ENCODE peak calls at places on chromosomes 6 and 20, in four cellular contexts. One of them, this sample, is unnamed.

GRCh38 chr20:59253779-59254319 is 46.6 kb upstream of the EDN3 start:
- DNase-seq in CD8-positive, alpha-beta T cell: peak; percentile 70
- DNase-seq in AG04449: no peak
- DNase-seq in lower leg skin: no peak
- DNase-seq in this sample: no peak

GRCh38 chr20:38186788-38187221 is 21.7 kb upstream of the TGM2 start:
- DNase-seq in AG04449: no peak
- DNase-seq in lower leg skin: no peak
- DNase-seq in CD8-positive, alpha-beta T cell: no peak
- DNase-seq in this sample: no peak

GRCh38 chr20:64041781-64042771 is 6.1 kb downstream of the C20orf204 start:
- DNase-seq in CD8-positive, alpha-beta T cell: peak; percentile 18
- DNase-seq in AG04449: no peak
- DNase-seq in lower leg skin: no peak
- DNase-seq in this sample: no peak

GRCh38 chr6:25874822-25875562 is 949 bp upstream of the SLC17A3 start:
- DNase-seq in lower leg skin: no peak
- DNase-seq in CD8-positive, alpha-beta T cell: no peak
- DNase-seq in AG04449: no peak
- DNase-seq in this sample: no peak

GRCh38 chr20:25242231-25242630 is 5.7 kb upstream of the PYGB start:
- DNase-seq in CD8-positive, alpha-beta T cell: no peak
- DNase-seq in AG04449: no peak
- DNase-seq in lower leg skin: no peak
- DNase-seq in this sample: no peak

GRCh38 chr6:29011276-29011734 is 6.2 kb upstream of the ZNF311 start:
- DNase-seq in lower leg skin: no peak
- DNase-seq in CD8-positive, alpha-beta T cell: peak; percentile 51
- DNase-seq in AG04449: no peak
- DNase-seq in this sample: peak; percentile 14

GRCh38 chr6:17269840-17270239 is 11.3 kb upstream of the RBM24 start:
- DNase-seq in AG04449: peak; percentile 62
- DNase-seq in CD8-positive, alpha-beta T cell: no peak
- DNase-seq in lower leg skin: no peak
- DNase-seq in this sample: no peak

GRCh38 chr20:17992224-17992637 is 23.4 kb downstream of the MGME1 start:
- DNase-seq in CD8-positive, alpha-beta T cell: no peak
- DNase-seq in AG04449: no peak
- DNase-seq in lower leg skin: no peak
- DNase-seq in this sample: no peak

GRCh38 chr6:156752666-156753301 is 24.4 kb upstream of the ARID1B start:
- DNase-seq in CD8-positive, alpha-beta T cell: no peak
- DNase-seq in lower leg skin: no peak
- DNase-seq in AG04449: no peak
- DNase-seq in this sample: no peak

GRCh38 chr20:16299892-16300291 is 273.4 kb downstream of the KIF16B start:
- DNase-seq in AG04449: no peak
- DNase-seq in CD8-positive, alpha-beta T cell: no peak
- DNase-seq in lower leg skin: no peak
- DNase-seq in this sample: no peak

GRCh38 chr6:1598886-1599285 is 10.8 kb upstream of the FOXC1 start:
- DNase-seq in AG04449: no peak
- DNase-seq in lower leg skin: no peak
- DNase-seq in CD8-positive, alpha-beta T cell: no peak
- DNase-seq in this sample: no peak

GRCh38 chr6:1597121-1597744 is 12.5 kb upstream of the FOXC1 start:
- DNase-seq in AG04449: no peak
- DNase-seq in lower leg skin: no peak
- DNase-seq in CD8-positive, alpha-beta T cell: no peak
- DNase-seq in this sample: no peak

GRCh38 chr6:1597924-1598323 is 11.8 kb upstream of the FOXC1 start:
- DNase-seq in AG04449: no peak
- DNase-seq in lower leg skin: no peak
- DNase-seq in CD8-positive, alpha-beta T cell: no peak
- DNase-seq in this sample: no peak

GRCh38 chr6:1599469-1599868 is 10.2 kb upstream of the FOXC1 start:
- DNase-seq in AG04449: no peak
- DNase-seq in CD8-positive, alpha-beta T cell: no peak
- DNase-seq in lower leg skin: no peak
- DNase-seq in this sample: no peak

DNA sequence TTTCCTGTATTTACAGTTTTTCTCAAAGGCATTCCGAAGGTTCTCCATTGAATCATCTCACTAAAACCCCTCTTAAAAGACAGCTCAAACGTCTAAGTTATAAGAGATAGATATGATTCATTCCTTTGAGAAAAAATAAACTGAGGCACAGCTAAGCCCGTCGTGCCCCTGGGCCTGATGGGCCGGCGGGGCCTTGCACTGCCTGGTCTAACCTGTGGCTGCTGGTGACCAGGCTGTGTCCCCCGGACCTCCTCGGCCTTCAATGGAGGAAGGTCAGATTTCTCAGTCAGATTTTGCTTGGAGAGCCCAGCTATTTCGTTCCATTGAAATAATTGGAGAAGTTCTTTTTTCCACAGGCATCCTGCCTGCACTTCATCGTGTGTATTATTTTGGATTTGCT is 11.3 kb upstream of the FOXC1 start:
- DNase-seq in CD8-positive, alpha-beta T cell: no peak
- DNase-seq in AG04449: no peak
- DNase-seq in lower leg skin: no peak
- DNase-seq in this sample: no peak
- TF ChIP-seq CTCF in CD8-positive, alpha-beta T cell: no peak
- TF ChIP-seq CTCF in AG04449: no peak
- TF ChIP-seq CTCF in lower leg skin: no peak
- TF ChIP-seq CTCF in this sample: no peak

DNA sequence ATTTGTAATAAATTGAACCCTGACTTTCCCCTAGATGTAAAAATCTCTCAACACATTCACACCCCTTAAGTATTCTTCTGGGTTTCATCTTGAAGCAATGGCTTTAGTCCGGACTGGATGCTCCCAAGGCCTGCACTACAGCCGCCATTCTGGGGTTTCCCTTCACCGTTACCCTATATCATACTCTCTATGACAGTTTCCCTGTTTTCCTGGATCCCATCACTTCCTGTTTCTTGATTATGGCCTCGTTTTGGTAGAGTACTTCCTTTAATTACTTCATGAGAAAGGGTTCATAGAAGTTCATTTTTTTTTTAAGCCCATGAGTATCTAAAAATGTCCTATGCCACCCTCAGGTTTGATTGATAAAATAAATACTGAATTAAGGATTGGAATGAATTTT is 11.7 kb downstream of the FIG4 start:
- DNase-seq in CD8-positive, alpha-beta T cell: no peak
- DNase-seq in AG04449: no peak
- DNase-seq in lower leg skin: no peak
- DNase-seq in this sample: no peak
- TF ChIP-seq CTCF in CD8-positive, alpha-beta T cell: no peak
- TF ChIP-seq CTCF in AG04449: no peak
- TF ChIP-seq CTCF in lower leg skin: no peak
- TF ChIP-seq CTCF in this sample: no peak

GRCh38 chr20:2800590-2801458 is at the start of gene CPXM1:
- DNase-seq in lower leg skin: no peak
- DNase-seq in AG04449: no peak
- DNase-seq in CD8-positive, alpha-beta T cell: no peak
- DNase-seq in this sample: no peak
- TF ChIP-seq CTCF in lower leg skin: no peak
- TF ChIP-seq CTCF in AG04449: no peak
- TF ChIP-seq CTCF in CD8-positive, alpha-beta T cell: no peak
- TF ChIP-seq CTCF in this sample: no peak

GRCh38 chr6:82204010-82204409 is 43.5 kb downstream of the IBTK start:
- DNase-seq in CD8-positive, alpha-beta T cell: no peak
- DNase-seq in lower leg skin: no peak
- DNase-seq in AG04449: no peak
- DNase-seq in this sample: no peak
- TF ChIP-seq CTCF in CD8-positive, alpha-beta T cell: no peak
- TF ChIP-seq CTCF in lower leg skin: no peak
- TF ChIP-seq CTCF in AG04449: no peak
- TF ChIP-seq CTCF in this sample: no peak

GRCh38 chr6:126123226-126123625 is 136.9 kb downstream of the TRMT11 start:
- DNase-seq in CD8-positive, alpha-beta T cell: no peak
- DNase-seq in lower leg skin: no peak
- DNase-seq in AG04449: no peak
- DNase-seq in this sample: no peak

GRCh38 chr6:126127662-126128061 is 141.3 kb downstream of the TRMT11 start:
- DNase-seq in CD8-positive, alpha-beta T cell: no peak
- DNase-seq in lower leg skin: no peak
- DNase-seq in AG04449: no peak
- DNase-seq in this sample: no peak
- TF ChIP-seq CTCF in CD8-positive, alpha-beta T cell: no peak
- TF ChIP-seq CTCF in lower leg skin: no peak
- TF ChIP-seq CTCF in AG04449: no peak
- TF ChIP-seq CTCF in this sample: no peak

GRCh38 chr6:5025911-5026819 is 22.3 kb upstream of the RPP40 start:
- DNase-seq in AG04449: no peak
- DNase-seq in lower leg skin: no peak
- DNase-seq in CD8-positive, alpha-beta T cell: no peak
- DNase-seq in this sample: no peak
- TF ChIP-seq CTCF in AG04449: peak; percentile 6
- TF ChIP-seq CTCF in lower leg skin: no peak
- TF ChIP-seq CTCF in CD8-positive, alpha-beta T cell: no peak
- TF ChIP-seq CTCF in this sample: peak; percentile 23

DNA sequence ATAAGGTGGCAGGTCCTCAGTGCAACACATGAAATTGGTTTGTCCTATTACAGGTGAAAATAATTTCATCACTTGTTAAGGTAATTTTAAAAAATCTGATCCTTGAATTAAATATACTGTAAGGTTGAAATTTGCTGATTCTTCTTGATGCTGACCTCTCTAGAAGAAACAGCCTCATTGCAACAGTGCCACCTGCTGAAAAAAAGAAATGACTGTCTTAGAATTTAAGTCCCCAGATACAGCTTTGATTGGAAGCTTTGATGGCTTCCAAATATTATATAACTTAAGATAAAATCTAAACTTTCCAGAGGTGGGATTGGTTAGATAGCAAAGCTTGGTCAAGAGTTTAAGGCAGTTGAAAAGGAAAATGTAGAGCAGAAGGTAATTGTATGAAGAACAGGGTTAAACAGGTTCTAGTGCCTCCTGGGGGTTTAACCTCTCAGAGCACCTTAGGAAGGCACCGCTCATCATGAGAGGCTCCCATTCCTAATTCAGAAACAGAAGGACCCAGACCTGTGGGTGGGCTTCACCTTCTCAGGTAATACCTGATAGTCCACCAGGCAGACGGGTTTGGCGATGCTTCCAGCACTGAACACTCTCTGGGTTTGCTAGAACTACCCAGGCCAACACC is 401.0 kb downstream of the PAX1 start:
- DNase-seq in AG04449: no peak
- DNase-seq in CD8-positive, alpha-beta T cell: no peak
- DNase-seq in lower leg skin: no peak
- DNase-seq in this sample: no peak
- TF ChIP-seq CTCF in AG04449: no peak
- TF ChIP-seq CTCF in CD8-positive, alpha-beta T cell: no peak
- TF ChIP-seq CTCF in lower leg skin: no peak
- TF ChIP-seq CTCF in this sample: peak; percentile 29

DNA sequence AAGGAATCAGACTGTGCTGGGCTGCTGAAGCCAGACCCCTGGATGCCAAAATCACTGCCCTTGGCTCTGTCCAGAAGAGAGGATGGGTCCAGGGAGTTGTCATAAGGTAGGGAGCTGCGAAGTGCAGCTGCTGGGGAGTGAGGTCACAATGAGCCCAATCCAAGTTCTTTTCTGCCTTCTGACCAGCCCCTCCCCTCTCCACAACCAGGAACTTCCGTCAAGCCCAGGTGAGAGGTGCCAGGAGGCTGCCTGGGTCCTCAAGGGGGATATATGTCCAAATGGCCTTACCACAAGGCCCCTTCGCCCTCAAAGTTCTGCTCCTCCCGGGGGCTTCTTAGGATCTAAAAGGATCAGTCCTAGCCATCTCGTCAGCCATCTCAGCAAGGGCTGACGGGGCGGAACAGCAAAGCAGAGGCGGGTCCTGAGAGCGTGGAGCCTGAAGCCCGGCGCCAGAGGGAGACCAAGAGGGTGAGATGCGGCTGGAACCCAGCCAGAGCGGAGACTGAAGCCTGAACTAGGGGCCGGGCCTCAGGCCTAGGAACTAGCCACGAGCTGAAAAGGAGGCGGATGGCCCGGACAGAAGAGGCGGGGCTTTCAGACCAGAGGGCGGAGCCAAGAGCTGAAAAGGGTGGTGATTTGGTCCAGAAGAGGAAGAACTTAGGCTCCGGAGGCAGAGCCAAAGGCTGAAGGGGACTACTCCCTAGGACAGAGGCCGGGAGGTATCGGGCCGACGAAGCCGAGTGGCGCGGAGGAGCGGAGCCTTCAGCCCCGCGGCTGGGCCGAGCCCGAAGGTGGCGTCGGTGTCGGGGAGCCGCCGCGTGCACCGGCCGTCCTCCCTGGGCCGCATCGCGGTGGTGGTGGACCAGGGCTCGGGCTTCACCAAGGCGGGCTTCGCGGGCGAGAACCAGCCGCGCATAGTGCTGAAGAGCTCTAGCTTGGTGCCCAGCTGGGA is at the start of gene ACTL10:
- DNase-seq in CD8-positive, alpha-beta T cell: peak; percentile 78
- DNase-seq in lower leg skin: peak; percentile 97
- DNase-seq in AG04449: peak; percentile 79
- DNase-seq in this sample: peak; percentile 96
- TF ChIP-seq CTCF in CD8-positive, alpha-beta T cell: no peak
- TF ChIP-seq CTCF in lower leg skin: no peak
- TF ChIP-seq CTCF in AG04449: peak; percentile 66
- TF ChIP-seq CTCF in this sample: peak; percentile 54

DNA sequence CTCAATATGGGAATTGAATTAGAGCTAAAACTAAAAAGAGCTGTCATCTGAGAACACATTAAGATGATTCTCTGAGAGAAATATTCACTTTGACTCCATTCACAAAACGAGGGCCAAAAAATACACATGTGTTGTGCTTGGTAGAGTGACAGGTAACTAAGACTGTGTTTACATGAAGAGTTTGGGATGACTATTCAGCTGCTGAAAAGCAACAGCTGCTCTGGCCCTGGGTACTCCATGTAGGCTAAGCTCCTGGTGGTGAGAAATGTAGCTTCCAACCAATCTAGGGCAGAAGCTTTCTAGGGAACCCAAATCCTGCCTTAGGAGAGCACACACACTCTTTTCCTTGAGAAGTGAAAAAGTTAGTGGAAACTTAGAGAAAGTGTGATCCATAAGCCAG is 184.5 kb downstream of the COL21A1 start:
- DNase-seq in CD8-positive, alpha-beta T cell: no peak
- DNase-seq in AG04449: no peak
- DNase-seq in lower leg skin: no peak
- DNase-seq in this sample: no peak
- TF ChIP-seq CTCF in CD8-positive, alpha-beta T cell: no peak
- TF ChIP-seq CTCF in AG04449: no peak
- TF ChIP-seq CTCF in lower leg skin: no peak
- TF ChIP-seq CTCF in this sample: peak; percentile 8

DNA sequence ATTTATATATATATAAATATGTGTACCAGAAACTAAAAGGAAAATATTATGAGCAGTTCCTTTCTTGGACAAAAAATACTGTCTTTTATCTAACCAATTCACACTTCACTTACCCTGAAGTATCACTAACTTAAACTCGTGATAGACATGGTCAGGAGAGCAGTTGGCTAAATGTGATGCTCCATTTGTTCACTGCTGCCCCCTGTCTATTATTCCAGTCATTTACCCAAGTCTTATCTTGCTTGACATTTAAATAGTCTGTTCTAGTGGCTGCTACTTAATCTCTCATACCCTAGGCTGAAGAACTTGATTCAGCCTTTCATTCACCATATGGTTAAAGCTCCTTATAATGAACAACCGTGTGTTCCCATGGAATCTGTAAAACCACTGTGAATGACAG is 789.6 kb upstream of the EYS start:
- DNase-seq in CD8-positive, alpha-beta T cell: no peak
- DNase-seq in lower leg skin: no peak
- DNase-seq in AG04449: no peak
- DNase-seq in this sample: no peak
- TF ChIP-seq CTCF in CD8-positive, alpha-beta T cell: no peak
- TF ChIP-seq CTCF in lower leg skin: no peak
- TF ChIP-seq CTCF in AG04449: no peak
- TF ChIP-seq CTCF in this sample: no peak

This sample was measured in AG09319.